ENCODE peak calls at places on chromosome 3, in ten cellular contexts. F is lower leg skin, T is breast epithelium, O is stomach, Y is vagina, V is transverse colon, S is suprapubic skin, D is A549, Q is uterus, L is gastrocnemius medialis. K is an unnamed sample.

GRCh38 chr3:57004154-57004730 is 56.2 kb upstream of the SPATA12 start:
- DNase-seq in S (no peak), Q (no peak), L (no peak), V (no peak), T (peak), F (peak), D (no peak), O (no peak), Y (no peak), K (no peak)

GRCh38 chr3:40047406-40047805 is 238.0 kb downstream of the MYRIP start:
- DNase-seq in O (no peak), F (no peak), L (no peak), Y (no peak), T (no peak), Q (no peak), S (no peak), D (no peak), V (no peak), K (no peak)

GRCh38 chr3:171116365-171116764 is 89.8 kb upstream of the SLC2A2 start:
- DNase-seq in V (no peak), F (no peak), D (no peak), L (no peak), T (no peak), Y (no peak), S (no peak), O (no peak), Q (no peak), K (no peak)

GRCh38 chr3:172461530-172462138 is 13.4 kb upstream of the GHSR start:
- DNase-seq in S (no peak), F (no peak), Q (no peak), O (no peak), V (no peak), L (no peak), D (peak), T (no peak), Y (no peak), K (no peak)

GRCh38 chr3:3666664-3667063 is 132.6 kb upstream of the LRRN1 start:
- DNase-seq in L (no peak), V (no peak), Q (no peak), D (no peak), T (no peak), S (no peak), Y (no peak), F (no peak), O (no peak), K (no peak)

GRCh38 chr3:45950131-45950530 is 6.9 kb downstream of the CXCR6 start:
- DNase-seq in Y (no peak), T (no peak), Q (no peak), S (no peak), L (no peak), V (no peak), F (peak), D (no peak), O (no peak), K (no peak)

GRCh38 chr3:165233521-165234195 is 37.5 kb upstream of the SLITRK3 start:
- DNase-seq in D (no peak), T (no peak), V (no peak), S (no peak), F (no peak), Y (no peak), Q (no peak), L (no peak), O (no peak), K (no peak)

GRCh38 chr3:81255463-81255862 is 506.0 kb downstream of the GBE1 start:
- DNase-seq in S (no peak), Y (no peak), O (no peak), D (no peak), F (no peak), T (no peak), V (no peak), Q (no peak), L (no peak), K (no peak)

GRCh38 chr3:179108091-179108490 is 36.5 kb upstream of the ZMAT3 start:
- DNase-seq in V (no peak), D (no peak), Y (no peak), F (no peak), L (no peak), S (no peak), T (no peak), O (no peak), Q (no peak), K (no peak)

GRCh38 chr3:194129581-194130133 is 6.3 kb upstream of the HES1 start:
- DNase-seq in S (no peak), Y (no peak), T (no peak), V (peak), L (no peak), F (no peak), O (no peak), Q (peak), D (no peak), K (no peak)

GRCh38 chr3:189572249-189572648 is 58.9 kb upstream of the TP63 start:
- DNase-seq in Q (no peak), D (peak), O (no peak), V (no peak), L (no peak), T (no peak), S (no peak), F (no peak), Y (no peak), K (no peak)

GRCh38 chr3:107621465-107621864 is 98.7 kb downstream of the BBX start:
- DNase-seq in O (no peak), L (no peak), S (no peak), V (no peak), T (no peak), D (no peak), F (no peak), Q (no peak), Y (no peak), K (no peak)

GRCh38 chr3:138300657-138301056 is 29.0 kb downstream of the NME9 start:
- DNase-seq in Y (no peak), S (no peak), D (no peak), V (no peak), F (no peak), Q (no peak), L (peak), T (no peak), O (no peak), K (no peak)

GRCh38 chr3:31077826-31078225 is 183.4 kb upstream of the GADL1 start:
- DNase-seq in F (no peak), O (no peak), Y (no peak), L (no peak), V (no peak), S (no peak), D (no peak), Q (no peak), T (no peak), K (no peak)

GRCh38 chr3:128274837-128275236 is 121.6 kb downstream of the EEFSEC start:
- DNase-seq in S (no peak), F (no peak), Q (no peak), L (no peak), V (no peak), Y (peak), T (no peak), O (no peak), D (no peak), K (no peak)

GRCh38 chr3:11641316-11641682 is 2.4 kb downstream of the VGLL4 start:
- DNase-seq in D (no peak), T (no peak), S (no peak), Q (no peak), O (no peak), F (no peak), V (no peak), Y (no peak), L (no peak), K (no peak)

GRCh38 chr3:11642455-11643162 is 1.1 kb downstream of the VGLL4 start:
- DNase-seq in F (peak), D (peak), Y (no peak), S (peak), Q (peak), T (peak), V (peak), O (peak), L (peak), K (peak)

GRCh38 chr3:11640009-11640673 is 3.6 kb downstream of the VGLL4 start:
- DNase-seq in T (no peak), S (no peak), Y (no peak), O (no peak), Q (no peak), F (no peak), L (no peak), D (no peak), V (no peak), K (no peak)

GRCh38 chr3:11641683-11642407 is 1.9 kb downstream of the VGLL4 start:
- DNase-seq in L (peak), D (no peak), Y (no peak), F (no peak), Q (no peak), S (no peak), T (no peak), O (no peak), V (no peak), K (no peak)

GRCh38 chr3:11643212-11644087 is at the start of gene VGLL4:
- DNase-seq in O (peak), F (peak), S (peak), Q (peak), Y (peak), D (peak), V (peak), L (peak), T (peak), K (peak)
- TF ChIP-seq POLR2A in O (no peak), F (no peak), S (no peak), Q (peak), Y (peak), D (peak), V (peak), L (peak), T (no peak), K (peak)

GRCh38 chr3:9946112-9947024 is 5.8 kb downstream of the PRRT3 start:
- DNase-seq in L (peak), Y (no peak), O (peak), T (peak), S (peak), F (peak), Q (peak), D (peak), V (peak), K (peak)
- TF ChIP-seq POLR2A in L (peak), Y (peak), O (no peak), T (no peak), S (no peak), F (no peak), Q (peak), D (peak), V (peak), K (no peak)

GRCh38 chr3:196292281-196292923 is 4.9 kb upstream of the PCYT1A start:
- DNase-seq in T (no peak), L (no peak), Y (no peak), S (no peak), Q (no peak), F (no peak), D (no peak), V (no peak), O (no peak), K (no peak)
- TF ChIP-seq POLR2A in T (no peak), L (no peak), Y (no peak), S (no peak), Q (no peak), F (no peak), D (no peak), V (no peak), O (no peak), K (no peak)

DNA sequence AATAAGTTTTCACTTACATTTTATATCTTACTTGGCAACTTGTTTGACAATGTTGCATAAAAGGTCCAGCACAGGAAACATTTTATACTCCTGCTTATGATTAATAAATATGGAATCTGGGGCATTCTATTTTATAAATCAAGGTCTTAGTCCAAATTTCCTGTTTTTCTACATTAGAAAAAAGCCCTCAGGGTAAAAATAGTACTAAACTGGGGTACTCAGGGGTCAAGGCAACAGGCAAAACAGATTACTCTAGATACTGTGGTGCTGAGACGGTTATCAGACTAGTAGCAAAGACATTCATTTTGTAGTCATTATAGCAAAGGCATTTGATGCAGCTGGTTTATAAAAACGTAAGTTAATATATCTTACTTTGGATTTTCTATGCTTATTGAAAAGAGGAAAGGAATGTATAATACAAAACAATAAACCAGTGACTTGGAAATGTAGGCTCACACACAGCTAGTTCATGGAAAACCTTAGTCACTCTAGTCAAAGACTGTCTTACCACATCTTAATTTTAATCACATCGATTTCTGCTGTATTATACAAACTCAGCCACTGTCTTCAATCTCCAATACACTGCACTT is 45.4 kb upstream of the FILIP1L start:
- DNase-seq in F (no peak), O (no peak), D (no peak), Y (no peak), T (no peak), L (no peak), Q (no peak), V (no peak), S (no peak), K (no peak)
- TF ChIP-seq POLR2A in F (no peak), O (no peak), D (no peak), Y (no peak), T (no peak), L (no peak), Q (no peak), V (no peak), S (no peak), K (no peak)

GRCh38 chr3:112995800-112996199 is 5.0 kb downstream of the GTPBP8 start:
- DNase-seq in T (no peak), F (no peak), O (no peak), Q (no peak), L (no peak), Y (no peak), D (no peak), V (no peak), S (no peak), K (no peak)

GRCh38 chr3:112987710-112988334 is 3.0 kb upstream of the GTPBP8 start:
- DNase-seq in T (no peak), F (no peak), L (no peak), S (no peak), D (no peak), V (no peak), O (no peak), Y (no peak), Q (no peak), K (no peak)

DNA sequence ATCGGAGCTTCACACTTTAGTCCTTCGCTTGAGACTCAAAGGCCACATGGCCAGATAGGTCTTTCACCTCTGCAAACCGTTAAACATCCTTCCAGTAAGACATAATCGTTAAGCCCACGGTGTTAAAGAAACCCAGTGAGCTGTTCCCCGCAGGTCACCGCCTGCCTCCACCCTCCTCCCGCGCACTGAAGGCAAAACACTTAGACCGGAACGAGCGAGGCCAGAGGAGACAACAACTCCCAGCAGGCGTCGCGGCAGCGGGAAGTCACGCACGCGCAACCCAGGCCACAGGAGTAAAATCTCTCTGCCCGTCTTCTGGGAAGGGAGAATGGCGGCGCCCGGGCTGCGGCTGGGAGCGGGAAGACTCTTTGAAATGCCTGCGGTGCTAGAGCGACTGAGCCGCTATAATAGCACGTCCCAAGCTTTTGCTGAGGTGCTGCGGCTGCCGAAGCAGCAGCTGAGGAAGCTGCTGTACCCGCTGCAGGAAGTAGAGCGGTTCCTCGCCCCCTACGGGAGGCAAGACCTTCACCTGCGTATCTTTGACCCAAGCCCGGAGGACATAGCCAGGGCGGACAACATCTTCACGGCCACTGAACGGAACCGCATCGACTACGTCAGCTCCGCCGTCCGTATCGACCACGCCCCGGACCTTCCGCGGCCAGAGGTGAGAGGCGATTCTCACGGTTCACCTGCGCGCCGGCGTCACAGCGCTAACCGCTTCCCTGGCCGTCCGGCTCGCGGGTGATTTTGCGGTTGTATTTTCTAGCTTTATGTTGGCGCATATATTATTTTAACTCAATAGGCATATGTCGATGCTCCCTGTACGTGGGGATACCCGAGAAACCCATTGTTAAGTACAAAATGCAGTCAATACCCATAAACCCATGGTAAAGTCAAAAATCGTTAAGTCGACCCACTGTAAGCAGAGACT is at the start of gene GTPBP8:
- DNase-seq in L (peak), Q (peak), O (peak), S (peak), V (peak), D (peak), Y (peak), T (peak), F (peak), K (peak)
- TF ChIP-seq POLR2A in L (peak), Q (peak), O (peak), S (peak), V (peak), D (peak), Y (peak), T (peak), F (peak), K (peak)

DNA sequence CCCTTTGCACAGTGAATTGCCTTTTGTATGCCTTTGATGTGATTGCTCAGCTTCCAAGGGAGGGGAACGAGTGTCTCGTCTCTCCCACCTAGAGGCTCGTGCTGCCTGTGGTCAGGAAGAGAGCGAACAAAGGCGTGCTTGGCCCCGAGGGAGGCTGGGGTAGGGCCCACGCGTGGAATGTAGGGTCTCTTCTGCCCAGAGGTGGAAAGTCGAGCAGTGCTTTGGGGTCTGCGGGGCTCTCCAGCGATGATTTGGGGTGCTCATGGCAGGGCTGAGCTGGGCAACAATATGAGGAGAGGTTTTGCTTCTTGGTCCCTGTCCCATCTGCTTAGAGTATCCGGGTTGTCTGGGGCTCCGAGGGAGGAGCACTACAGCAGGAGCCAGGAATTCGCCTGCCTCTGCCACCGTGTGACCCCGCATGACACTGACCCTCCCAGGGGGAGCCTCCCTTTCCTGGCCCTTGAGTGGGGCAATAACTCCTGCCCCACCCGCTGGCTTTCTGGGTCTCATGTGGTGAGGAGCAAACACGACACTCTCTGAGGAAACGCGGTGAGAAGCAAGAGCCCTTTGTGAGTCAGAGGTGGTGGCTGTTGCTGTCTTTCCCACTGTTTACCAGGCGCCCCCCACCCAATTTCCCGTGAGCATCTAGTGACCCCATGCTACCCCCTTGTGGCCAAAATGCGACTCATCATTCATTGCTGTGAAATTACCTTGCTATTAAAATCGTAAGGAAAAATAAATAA is 29.6 kb downstream of the CCNL1 start:
- DNase-seq in D (peak), L (peak), Q (peak), F (peak), O (peak), Y (no peak), S (peak), V (peak), T (peak), K (peak)
- TF ChIP-seq POLR2A in D (no peak), L (no peak), Q (no peak), F (no peak), O (no peak), Y (no peak), S (no peak), V (peak), T (peak), K (no peak)

GRCh38 chr3:126475411-126476114 is at the start of gene ZXDC:
- DNase-seq in F (peak), T (peak), Q (peak), S (peak), O (peak), V (peak), Y (no peak), L (peak), D (peak), K (peak)
- TF ChIP-seq POLR2A in F (peak), T (no peak), Q (peak), S (peak), O (no peak), V (no peak), Y (peak), L (peak), D (peak), K (peak)

DNA sequence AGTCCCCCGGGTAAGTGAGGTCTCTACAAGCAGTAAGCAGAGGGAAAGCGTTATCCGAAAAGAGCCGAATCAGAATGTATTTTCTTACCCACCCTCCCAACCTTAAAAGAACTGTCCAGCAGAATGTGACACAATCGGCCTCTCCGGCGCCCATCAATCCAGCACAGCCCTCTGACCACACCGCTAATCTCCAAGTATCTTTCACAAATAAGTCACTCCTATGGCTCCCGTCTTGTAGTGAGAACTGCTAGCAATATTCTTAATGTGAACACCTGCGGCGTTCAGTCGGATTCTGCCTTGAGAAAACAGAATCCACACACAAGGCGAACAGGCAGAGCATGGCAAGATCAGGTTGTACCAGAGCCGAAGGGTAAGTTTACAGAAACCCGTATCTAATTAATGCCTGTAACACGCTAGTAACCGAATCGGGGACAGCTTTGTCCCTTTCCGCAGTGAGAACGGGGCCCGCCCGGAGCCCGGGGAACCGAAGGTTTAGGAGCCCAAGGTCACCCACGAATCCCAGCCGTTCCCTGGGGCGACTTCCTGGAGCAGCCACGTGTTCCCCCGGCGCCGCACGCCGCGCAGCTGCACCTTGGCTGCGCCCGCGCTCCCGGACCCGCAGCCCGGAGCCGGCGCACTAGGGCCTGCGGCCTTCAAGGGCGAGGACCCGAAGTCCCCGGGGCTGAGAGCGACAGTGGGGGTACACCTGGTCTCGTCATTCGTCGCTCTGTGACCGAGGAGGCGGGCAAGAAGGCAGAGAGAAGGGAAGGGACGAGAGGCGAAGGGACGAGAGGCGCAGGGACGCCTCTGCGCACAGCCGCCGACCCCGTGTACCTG is 675 bp downstream of the TFRC start:
- DNase-seq in T (peak), S (peak), O (peak), D (peak), Q (peak), V (peak), Y (no peak), F (peak), L (peak), K (peak)
- TF ChIP-seq POLR2A in T (no peak), S (no peak), O (no peak), D (no peak), Q (no peak), V (no peak), Y (no peak), F (no peak), L (no peak), K (no peak)

K was measured in tibial nerve.